ENCODE peak calls at places on chromosomes 12 and 14, in four cellular contexts. P, S, B and C are unnamed samples.

GRCh38 chr14:102461490-102462317 is 47.9 kb downstream of the ANKRD9 start:
- DNase-seq in B (no peak), P (no peak), S (no peak), C (no peak)

GRCh38 chr12:39037115-39037514 is 131.7 kb upstream of the CPNE8 start:
- DNase-seq in S (no peak), P (no peak), B (no peak), C (no peak)

GRCh38 chr12:89084751-89085150 is 267.6 kb downstream of the DUSP6 start:
- DNase-seq in B (no peak), S (no peak), P (no peak), C (no peak)

GRCh38 chr12:42812086-42812485 is 222.5 kb upstream of the PRICKLE1 start:
- DNase-seq in B (no peak), S (no peak), P (no peak), C (no peak)

GRCh38 chr14:29757188-29757680 is 170.4 kb downstream of the PRKD1 start:
- DNase-seq in S (no peak), B (no peak), P (no peak), C (no peak)

GRCh38 chr14:88919502-88919901 is 95.1 kb downstream of the TTC8 start:
- DNase-seq in B (no peak), P (no peak), S (no peak), C (no peak)

GRCh38 chr12:50638482-50638880 is 125.4 kb upstream of the ATF1 start:
- DNase-seq in S (no peak), P (no peak), B (no peak), C (no peak)

GRCh38 chr14:80291099-80291498 is 79.8 kb upstream of the DIO2 start:
- DNase-seq in B (no peak), P (no peak), S (no peak), C (no peak)

GRCh38 chr14:79581912-79582576 is 629.3 kb downstream of the DIO2 start:
- DNase-seq in P (no peak), S (peak; percentile 46), B (no peak), C (no peak)

GRCh38 chr12:85782711-85783110 is 53.5 kb downstream of the RASSF9 start:
- DNase-seq in P (no peak), S (no peak), B (no peak), C (no peak)

GRCh38 chr12:128316981-128317526 is 50.1 kb downstream of the TMEM132C start:
- DNase-seq in S (no peak), P (no peak), B (no peak), C (no peak)